ENCODE peak calls at places on chromosomes 2 and 18, in six cellular contexts. Q is CD4-positive, alpha-beta memory T cell; Y is adipocyte; G is astrocyte; A is PC-3; C is DND-41. Z is an unnamed sample.
A peak's percentile ranks its signal among the peaks of the same experiment; 100 is the strongest.

GRCh38 chr2:68828887-68829708 is 42.1 kb downstream of the BMP10 start:
- DNase-seq in G (peak; percentile 92), Y (peak; percentile 93), Q (peak; percentile 83), C (peak; percentile 96), A (peak; percentile 95), Z (peak; percentile 91)

GRCh38 chr2:128626758-128627515 is 308.3 kb upstream of the HS6ST1 start:
- DNase-seq in G (peak; percentile 8), Q (no peak), C (no peak), Y (no peak), A (peak; percentile 36), Z (no peak)

GRCh38 chr2:210003394-210003793 is 956 bp downstream of the RPE start:
- DNase-seq in A (no peak), Q (no peak), Y (peak; percentile 56), G (no peak), C (no peak), Z (peak; percentile 47)

GRCh38 chr2:128305555-128306080 is 13.1 kb downstream of the HS6ST1 start:
- DNase-seq in Y (peak; percentile 35), G (no peak), A (peak; percentile 15), C (peak; percentile 44), Q (no peak), Z (peak; percentile 92)

GRCh38 chr2:10720983-10721343 is 467 bp upstream of the ATP6V1C2 start:
- DNase-seq in A (no peak), C (no peak), Q (no peak), G (no peak), Y (no peak), Z (no peak)

GRCh38 chr2:97870396-97870843 is 125.3 kb downstream of the TMEM131 start:
- DNase-seq in A (peak; percentile 95), C (peak; percentile 80), Q (peak; percentile 29), Y (peak; percentile 94), G (peak; percentile 94), Z (no peak)

GRCh38 chr2:234293973-234294372 is 202.9 kb downstream of the ARL4C start:
- DNase-seq in A (no peak), G (no peak), Y (no peak), C (peak; percentile 85), Q (no peak), Z (no peak)

GRCh38 chr2:216188268-216188850 is 79.2 kb downstream of the XRCC5 start:
- DNase-seq in C (no peak), Q (no peak), A (no peak), Y (no peak), G (no peak), Z (no peak)

GRCh38 chr2:121999273-121999672 is 243.8 kb downstream of the TSN start:
- DNase-seq in C (no peak), Q (no peak), Y (peak; percentile 23), A (peak; percentile 9), G (peak; percentile 22), Z (no peak)

GRCh38 chr18:4230450-4231168 is 224.5 kb downstream of the DLGAP1 start:
- DNase-seq in Y (peak; percentile 1), A (no peak), C (no peak), G (no peak), Q (no peak), Z (no peak)

GRCh38 chr2:134944975-134945374 is 26.4 kb downstream of the CCNT2 start:
- DNase-seq in G (no peak), C (no peak), Q (no peak), Y (no peak), A (no peak), Z (no peak)
- H3K36me3 ChIP-seq in G (peaks cover 44% of the 10 kb centered on the region), C (peaks cover 78% of the 10 kb centered on the region), Q (peaks cover 40% of the 10 kb centered on the region), Y (peaks cover 85% of the 10 kb centered on the region), A (peaks cover 70% of the 10 kb centered on the region), Z (peaks cover 56% of the 10 kb centered on the region)

DNA sequence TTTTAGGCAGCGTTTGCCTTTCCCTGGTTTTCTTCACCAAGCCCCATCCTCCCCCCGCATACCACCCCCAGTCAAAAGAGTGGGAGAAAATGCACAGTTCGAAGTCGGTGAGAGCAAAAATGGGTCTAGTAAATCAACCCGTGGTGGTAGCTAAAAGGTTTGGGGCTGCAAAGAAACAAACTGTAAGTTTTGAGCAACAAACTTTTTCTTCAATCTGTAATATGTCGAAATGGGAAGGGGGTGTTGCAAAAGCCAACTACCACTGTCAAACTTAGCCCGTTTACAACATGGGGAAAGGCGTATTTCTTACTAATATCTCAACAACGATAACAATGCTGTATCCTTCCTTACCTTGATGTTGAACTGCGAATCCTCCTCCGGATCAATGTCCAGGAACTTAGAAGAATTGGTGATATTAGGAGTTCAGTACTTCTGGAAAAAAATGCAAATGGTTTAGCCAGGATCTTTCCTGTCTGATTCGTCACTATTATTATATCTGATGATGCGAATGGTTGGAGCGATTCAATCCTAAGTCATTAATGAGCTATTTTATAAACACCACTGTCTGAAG is 2.4 kb upstream of the SATB2 start:
- DNase-seq in A (peak; percentile 35), Y (peak; percentile 77), Q (no peak), G (peak; percentile 59), C (no peak), Z (peak; percentile 51)
- H3K27me3 ChIP-seq in A (peaks cover 3% of the 10 kb centered on the region), Y (peaks cover 11% of the 10 kb centered on the region), Q (peaks cover 62% of the 10 kb centered on the region), G (peaks cover 30% of the 10 kb centered on the region), C (peaks cover 15% of the 10 kb centered on the region), Z (no peaks in the 10 kb centered on the region)

DNA sequence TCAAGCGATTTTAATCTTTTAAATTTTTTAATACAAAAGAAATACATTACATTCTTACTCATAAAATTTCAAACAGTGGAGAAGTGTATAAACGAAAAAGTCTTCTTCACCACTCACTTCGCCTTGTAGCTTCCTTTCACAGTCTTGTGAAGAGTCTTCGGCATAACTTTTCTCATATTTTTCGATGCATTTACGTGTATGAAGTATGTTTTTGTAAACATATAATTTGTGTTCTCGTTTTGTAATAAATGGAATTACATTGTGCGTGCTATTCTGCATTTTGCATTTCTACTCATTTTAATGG is 1.1 kb downstream of the SP140L start:
- DNase-seq in A (no peak), C (no peak), Q (no peak), G (no peak), Y (no peak), Z (no peak)
- H3K4me3 ChIP-seq in A (no peak overlapping the region), C (peak overlapping the region; percentile 60), Q (peak overlapping the region; percentile 82), G (peak overlapping the region; percentile 58), Y (peak overlapping the region; percentile 93), Z (peak overlapping the region; percentile 76)

GRCh38 chr2:19929226-19929625 is 27.4 kb upstream of the TTC32 start:
- DNase-seq in Q (no peak), G (no peak), C (no peak), A (no peak), Y (no peak), Z (no peak)

GRCh38 chr2:19936979-19937378 is 35.2 kb upstream of the TTC32 start:
- DNase-seq in Q (no peak), Y (no peak), A (no peak), G (no peak), C (no peak), Z (no peak)

GRCh38 chr2:19936203-19936602 is 34.4 kb upstream of the TTC32 start:
- DNase-seq in Q (no peak), G (no peak), Y (no peak), C (no peak), A (no peak), Z (no peak)

GRCh38 chr2:19933351-19933981 is 31.7 kb upstream of the TTC32 start:
- DNase-seq in Y (peak; percentile 67), Q (no peak), C (no peak), G (peak; percentile 81), A (peak; percentile 90), Z (no peak)

DNA sequence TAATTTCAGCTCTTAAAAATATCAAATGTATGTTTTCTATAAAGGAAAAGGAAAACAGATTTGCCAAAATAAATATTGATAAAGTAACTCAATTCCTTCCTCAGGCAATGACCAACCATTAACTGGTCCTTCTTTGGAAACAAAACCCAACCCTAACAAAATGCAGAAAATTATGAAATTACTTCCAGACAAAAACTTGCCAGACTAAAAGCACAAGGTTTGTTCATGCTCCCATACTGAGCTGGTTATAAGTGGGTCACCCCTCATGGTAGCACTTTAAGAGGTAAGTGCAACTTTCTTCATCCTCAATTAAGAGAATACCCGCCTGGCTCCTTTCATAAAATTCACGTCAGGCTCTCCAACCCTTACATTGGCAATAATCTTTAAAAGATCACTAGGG is 31.1 kb upstream of the TTC32 start:
- DNase-seq in Q (no peak), Y (peak; percentile 46), A (peak; percentile 62), C (no peak), G (no peak), Z (no peak)
- H3K36me3 ChIP-seq in Q (peaks cover 15% of the 10 kb centered on the region), Y (peaks cover 60% of the 10 kb centered on the region), A (peaks cover 39% of the 10 kb centered on the region), C (no peaks in the 10 kb centered on the region), G (peaks cover 12% of the 10 kb centered on the region), Z (peaks cover 74% of the 10 kb centered on the region)